ENCODE peak calls at places on chromosomes 1 and 21, in seven cellular contexts. S, H, Z, V, K, O and N are unnamed samples.

GRCh38 chr1:162391790-162392563 is 10.4 kb downstream of the C1orf226 start:
- DNase-seq in S (no peak), Z (no peak), H (peak; percentile 99), K (no peak), V (no peak), O (no peak), N (peak; percentile 51)

GRCh38 chr1:200755456-200755855 is 16.8 kb downstream of the CAMSAP2 start:
- DNase-seq in V (no peak), K (no peak), Z (no peak), H (no peak), O (no peak), S (no peak), N (no peak)

GRCh38 chr1:239361403-239361802 is 25.0 kb upstream of the CHRM3 start:
- DNase-seq in H (peak; percentile 12), K (no peak), O (no peak), V (no peak), S (no peak), Z (no peak), N (no peak)

GRCh38 chr1:162230096-162230495 is 146.6 kb downstream of the SPATA46 start:
- DNase-seq in K (peak; percentile 38), Z (peak; percentile 62), S (peak; percentile 85), O (no peak), H (peak; percentile 98), V (no peak), N (no peak)

GRCh38 chr1:182698977-182699672 is 14.7 kb upstream of the RGS8 start:
- DNase-seq in V (no peak), K (no peak), O (peak; percentile 46), Z (no peak), H (no peak), S (peak; percentile 33), N (no peak)

GRCh38 chr1:40838045-40838979 is 23.9 kb downstream of the CITED4 start:
- DNase-seq in V (no peak), H (no peak), Z (no peak), S (peak; percentile 76), K (no peak), O (no peak), N (no peak)

GRCh38 chr1:185917646-185918045 is 183.5 kb downstream of the HMCN1 start:
- DNase-seq in S (peak; percentile 56), V (no peak), Z (no peak), O (no peak), H (peak; percentile 43), K (no peak), N (peak; percentile 41)

GRCh38 chr1:25245809-25246599 is 1.2 kb downstream of the RSRP1 start:
- DNase-seq in O (no peak), K (no peak), S (no peak), V (no peak), Z (no peak), H (peak; percentile 33), N (peak; percentile 39)

GRCh38 chr21:17613242-17613676 is 558 bp upstream of the BTG3 start:
- DNase-seq in V (peak; percentile 56), Z (peak; percentile 49), K (peak; percentile 47), S (no peak), O (peak; percentile 37), H (peak; percentile 21), N (no peak)

GRCh38 chr1:2240251-2241156 is 12.4 kb downstream of the SKI start:
- DNase-seq in K (peak; percentile 80), O (peak; percentile 84), Z (peak; percentile 87), H (peak; percentile 50), V (peak; percentile 65), S (no peak), N (no peak)

GRCh38 chr1:230306158-230306557 is 120.0 kb downstream of the PGBD5 start:
- DNase-seq in O (no peak), Z (no peak), S (no peak), V (no peak), K (no peak), H (no peak), N (no peak)

GRCh38 chr1:183962903-183963302 is 74.6 kb downstream of the COLGALT2 start:
- DNase-seq in S (no peak), H (no peak), K (no peak), V (no peak), O (no peak), Z (no peak), N (no peak)

GRCh38 chr1:182259963-182260362 is 131.6 kb downstream of the GLUL start:
- DNase-seq in Z (no peak), O (no peak), S (no peak), V (no peak), K (no peak), H (no peak), N (no peak)

GRCh38 chr1:4416189-4416588 is 238.2 kb upstream of the AJAP1 start:
- DNase-seq in K (no peak), S (no peak), V (no peak), Z (no peak), H (no peak), O (no peak), N (no peak)
- H3K4me1 ChIP-seq in K (no peaks in the 10 kb centered on the region), S (peaks cover 5% of the 10 kb centered on the region), V (no peaks in the 10 kb centered on the region), Z (no peaks in the 10 kb centered on the region), H (no peaks in the 10 kb centered on the region), O (no peaks in the 10 kb centered on the region), N (no peaks in the 10 kb centered on the region)

GRCh38 chr1:115893545-115893944 is 52.6 kb upstream of the NHLH2 start:
- DNase-seq in V (no peak), O (no peak), Z (no peak), S (no peak), H (no peak), K (no peak), N (no peak)

DNA sequence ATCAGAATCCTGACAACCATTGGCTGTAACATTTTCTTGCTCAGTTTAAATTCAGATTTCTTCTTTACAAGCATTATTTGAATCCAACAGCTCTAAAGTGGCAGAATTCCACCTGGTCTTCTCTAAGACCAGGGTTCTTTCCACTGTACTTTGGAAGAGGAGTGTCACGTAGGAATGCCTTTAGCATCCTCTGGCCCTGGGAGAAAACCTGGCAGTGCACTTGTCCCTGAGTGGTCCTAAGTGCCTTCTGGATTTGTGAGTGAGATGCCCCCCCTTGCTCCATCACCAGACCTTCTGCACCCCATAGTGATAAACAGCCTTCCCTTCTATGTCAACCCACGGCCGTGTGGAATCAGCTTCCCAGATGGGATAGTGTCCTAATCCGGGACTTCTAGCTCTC is 57.1 kb upstream of the NHLH2 start:
- DNase-seq in H (no peak), K (no peak), S (no peak), V (no peak), O (no peak), Z (no peak), N (no peak)
- H3K4me1 ChIP-seq in H (no peaks in the 10 kb centered on the region), K (no peaks in the 10 kb centered on the region), S (no peaks in the 10 kb centered on the region), V (no peaks in the 10 kb centered on the region), O (no peaks in the 10 kb centered on the region), Z (no peaks in the 10 kb centered on the region), N (peaks cover 5% of the 10 kb centered on the region)

DNA sequence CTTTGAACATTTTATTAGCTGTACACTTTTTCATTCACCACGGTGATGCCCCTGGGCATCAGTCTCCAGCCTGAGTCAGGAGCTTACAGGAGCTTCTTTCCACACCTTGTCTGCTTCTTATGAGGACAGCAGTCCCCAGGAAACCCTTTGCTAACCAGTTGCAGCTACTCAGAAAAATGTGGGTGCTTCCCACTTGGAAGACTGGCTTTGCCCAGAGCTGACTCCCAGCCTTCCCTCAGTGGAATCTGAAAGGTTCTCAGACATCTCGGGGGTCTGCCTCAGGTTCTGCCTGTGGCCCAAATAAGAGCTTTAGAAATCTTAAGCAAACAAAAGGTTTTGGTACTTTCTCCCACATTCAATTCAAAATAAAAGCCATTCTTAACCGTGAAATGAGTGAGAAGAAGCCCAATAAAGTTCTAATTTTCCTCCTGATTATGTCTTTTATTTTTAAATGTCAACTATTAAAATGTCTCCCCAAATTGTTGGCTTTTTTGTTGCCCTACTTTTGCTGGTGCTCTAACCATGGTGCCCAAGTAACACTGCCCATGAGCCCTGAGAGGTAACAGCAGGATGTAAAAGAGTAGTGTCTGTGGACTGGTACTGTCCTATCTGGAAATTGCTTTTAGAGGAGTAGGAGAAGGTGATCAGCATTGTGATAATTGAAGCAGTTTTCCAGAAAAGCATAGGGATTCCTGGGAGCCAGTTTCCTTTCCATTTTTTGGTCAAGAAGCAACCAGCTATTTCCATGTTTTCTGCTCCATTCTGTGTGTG is 5.6 kb downstream of the C1orf53 start:
- DNase-seq in O (no peak), K (no peak), Z (no peak), H (no peak), S (no peak), V (no peak), N (no peak)
- H3K4me1 ChIP-seq in O (peaks cover 29% of the 10 kb centered on the region), K (peaks cover 35% of the 10 kb centered on the region), Z (peaks cover 45% of the 10 kb centered on the region), H (peaks cover 14% of the 10 kb centered on the region), S (peaks cover 2% of the 10 kb centered on the region), V (peaks cover 21% of the 10 kb centered on the region), N (peaks cover 17% of the 10 kb centered on the region)

GRCh38 chr21:46059195-46059594 is 38.7 kb upstream of the COL6A2 start:
- DNase-seq in V (peak; percentile 25), S (no peak), O (no peak), K (no peak), H (no peak), Z (no peak), N (no peak)

GRCh38 chr21:46057111-46057709 is 40.7 kb upstream of the COL6A2 start:
- DNase-seq in V (peak; percentile 49), H (no peak), O (no peak), Z (no peak), K (no peak), S (peak; percentile 27), N (no peak)

GRCh38 chr21:46057710-46058241 is 40.1 kb upstream of the COL6A2 start:
- DNase-seq in K (no peak), S (peak; percentile 15), V (peak; percentile 31), O (no peak), Z (peak; percentile 20), H (no peak), N (no peak)

GRCh38 chr21:46056450-46056903 is 41.4 kb upstream of the COL6A2 start:
- DNase-seq in H (no peak), K (peak; percentile 40), Z (peak; percentile 44), S (peak; percentile 38), V (peak; percentile 95), O (peak; percentile 87), N (no peak)

GRCh38 chr21:46058339-46059145 is 39.4 kb upstream of the COL6A2 start:
- DNase-seq in O (no peak), H (no peak), K (no peak), V (peak; percentile 24), Z (peak; percentile 16), S (no peak), N (no peak)
- H3K4me1 ChIP-seq in O (no peaks in the 10 kb centered on the region), H (no peaks in the 10 kb centered on the region), K (no peaks in the 10 kb centered on the region), V (peaks cover 36% of the 10 kb centered on the region), Z (peaks cover 36% of the 10 kb centered on the region), S (no peaks in the 10 kb centered on the region), N (no peaks in the 10 kb centered on the region)

DNA sequence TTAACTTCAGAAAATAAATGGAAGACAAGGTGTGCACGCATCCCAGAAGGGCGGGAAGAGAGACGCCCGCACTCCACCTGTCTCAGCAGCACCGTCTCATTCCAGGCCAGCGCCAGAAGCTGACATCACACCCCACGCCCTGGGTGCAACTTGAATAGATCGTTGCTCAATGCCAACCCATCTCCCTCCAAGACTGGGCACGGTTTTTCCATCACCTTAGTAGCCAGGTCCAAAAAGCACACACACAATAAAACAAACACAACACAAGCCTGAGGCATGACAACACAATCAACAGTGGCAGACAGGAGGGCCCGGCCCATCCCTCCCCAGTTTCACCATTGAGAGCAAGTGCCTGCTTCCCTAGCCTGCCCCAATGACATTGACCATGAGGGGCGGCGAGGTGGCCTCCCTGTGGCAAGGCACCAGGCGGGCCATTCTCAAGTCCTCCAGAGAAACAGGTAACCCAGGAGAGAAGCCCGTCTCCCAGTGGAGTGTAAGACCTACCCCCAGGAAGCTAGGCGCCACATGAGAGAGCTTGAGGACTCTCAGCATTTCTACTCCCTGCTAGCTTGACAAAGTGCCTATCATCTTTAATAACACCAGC is 2.7 kb downstream of the IFFO2 start:
- DNase-seq in Z (no peak), K (peak; percentile 39), H (no peak), V (no peak), O (no peak), S (no peak), N (no peak)
- H3K4me1 ChIP-seq in Z (peaks cover 80% of the 10 kb centered on the region), K (peaks cover 73% of the 10 kb centered on the region), H (peaks cover 44% of the 10 kb centered on the region), V (peaks cover 26% of the 10 kb centered on the region), O (peaks cover 38% of the 10 kb centered on the region), S (peaks cover 6% of the 10 kb centered on the region), N (peaks cover 19% of the 10 kb centered on the region)